ENCODE peak calls at places on chromosomes 2 and 18, in eight cellular contexts. One of them, this sample, is unnamed.

GRCh38 chr2:29480423-29480822 is 365.2 kb downstream of the CLIP4 start:
- DNase-seq in astrocyte of the spinal cord: no peak
- DNase-seq in AG09309: no peak
- DNase-seq in Panc1: no peak
- DNase-seq in psoas muscle: no peak
- DNase-seq in brain microvascular endothelial cell: no peak
- DNase-seq in HL-60: no peak
- DNase-seq in spleen: no peak
- DNase-seq in this sample: no peak

GRCh38 chr2:144430722-144431163 is 89.2 kb downstream of the ZEB2 start:
- DNase-seq in astrocyte of the spinal cord: peak
- DNase-seq in AG09309: no peak
- DNase-seq in Panc1: no peak
- DNase-seq in psoas muscle: no peak
- DNase-seq in brain microvascular endothelial cell: peak
- DNase-seq in HL-60: no peak
- DNase-seq in spleen: no peak
- DNase-seq in this sample: peak

GRCh38 chr2:190277234-190278112 is 42.2 kb downstream of the HIBCH start:
- DNase-seq in astrocyte of the spinal cord: peak
- DNase-seq in AG09309: peak
- DNase-seq in Panc1: no peak
- DNase-seq in psoas muscle: no peak
- DNase-seq in brain microvascular endothelial cell: peak
- DNase-seq in HL-60: no peak
- DNase-seq in spleen: no peak
- DNase-seq in this sample: peak

GRCh38 chr18:3631927-3632326 is 182.0 kb downstream of the TGIF1 start:
- DNase-seq in astrocyte of the spinal cord: no peak
- DNase-seq in AG09309: no peak
- DNase-seq in Panc1: no peak
- DNase-seq in psoas muscle: no peak
- DNase-seq in brain microvascular endothelial cell: no peak
- DNase-seq in HL-60: no peak
- DNase-seq in spleen: no peak
- DNase-seq in this sample: no peak

GRCh38 chr2:76447294-76447693 is 736.6 kb upstream of the GCFC2 start:
- DNase-seq in astrocyte of the spinal cord: no peak
- DNase-seq in AG09309: no peak
- DNase-seq in Panc1: no peak
- DNase-seq in psoas muscle: no peak
- DNase-seq in brain microvascular endothelial cell: no peak
- DNase-seq in HL-60: no peak
- DNase-seq in spleen: no peak
- DNase-seq in this sample: no peak

GRCh38 chr2:168583710-168584521 is 127.8 kb downstream of the CERS6 start:
- DNase-seq in astrocyte of the spinal cord: peak
- DNase-seq in AG09309: peak
- DNase-seq in Panc1: no peak
- DNase-seq in psoas muscle: no peak
- DNase-seq in brain microvascular endothelial cell: peak
- DNase-seq in HL-60: no peak
- DNase-seq in spleen: no peak
- DNase-seq in this sample: peak

GRCh38 chr2:15965564-15966019 is 25.2 kb downstream of the MYCN start:
- DNase-seq in astrocyte of the spinal cord: no peak
- DNase-seq in AG09309: no peak
- DNase-seq in Panc1: no peak
- DNase-seq in psoas muscle: no peak
- DNase-seq in brain microvascular endothelial cell: no peak
- DNase-seq in HL-60: no peak
- DNase-seq in spleen: no peak
- DNase-seq in this sample: no peak

GRCh38 chr2:61520261-61520660 is 17.9 kb downstream of the XPO1 start:
- DNase-seq in astrocyte of the spinal cord: no peak
- DNase-seq in AG09309: no peak
- DNase-seq in Panc1: no peak
- DNase-seq in psoas muscle: no peak
- DNase-seq in brain microvascular endothelial cell: no peak
- DNase-seq in HL-60: no peak
- DNase-seq in spleen: no peak
- DNase-seq in this sample: no peak

GRCh38 chr2:128137094-128137616 is 46.2 kb downstream of the UGGT1 start:
- DNase-seq in astrocyte of the spinal cord: no peak
- DNase-seq in AG09309: no peak
- DNase-seq in Panc1: no peak
- DNase-seq in psoas muscle: no peak
- DNase-seq in brain microvascular endothelial cell: no peak
- DNase-seq in HL-60: no peak
- DNase-seq in spleen: no peak
- DNase-seq in this sample: no peak

GRCh38 chr18:41703744-41704530 is 251.1 kb upstream of the PIK3C3 start:
- DNase-seq in astrocyte of the spinal cord: peak
- DNase-seq in AG09309: no peak
- DNase-seq in Panc1: no peak
- DNase-seq in psoas muscle: no peak
- DNase-seq in brain microvascular endothelial cell: peak
- DNase-seq in HL-60: no peak
- DNase-seq in spleen: no peak
- DNase-seq in this sample: peak

GRCh38 chr2:96631804-96632435 is 6.2 kb downstream of the KANSL3 start:
- DNase-seq in astrocyte of the spinal cord: peak
- DNase-seq in AG09309: no peak
- DNase-seq in Panc1: no peak
- DNase-seq in psoas muscle: no peak
- DNase-seq in brain microvascular endothelial cell: no peak
- DNase-seq in HL-60: no peak
- DNase-seq in spleen: no peak
- DNase-seq in this sample: peak

GRCh38 chr2:166088634-166089033 is 39.2 kb downstream of the SCN1A start:
- DNase-seq in astrocyte of the spinal cord: peak
- DNase-seq in AG09309: no peak
- DNase-seq in Panc1: no peak
- DNase-seq in psoas muscle: no peak
- DNase-seq in brain microvascular endothelial cell: peak
- DNase-seq in HL-60: no peak
- DNase-seq in spleen: no peak
- DNase-seq in this sample: peak

GRCh38 chr2:100126172-100126571 is 16.2 kb downstream of the AFF3 start:
- DNase-seq in astrocyte of the spinal cord: no peak
- DNase-seq in AG09309: no peak
- DNase-seq in Panc1: no peak
- DNase-seq in psoas muscle: no peak
- DNase-seq in brain microvascular endothelial cell: peak
- DNase-seq in HL-60: no peak
- DNase-seq in spleen: no peak
- DNase-seq in this sample: no peak

GRCh38 chr2:105539331-105539730 is 140.5 kb upstream of the FHL2 start:
- DNase-seq in astrocyte of the spinal cord: no peak
- DNase-seq in AG09309: no peak
- DNase-seq in Panc1: no peak
- DNase-seq in psoas muscle: no peak
- DNase-seq in brain microvascular endothelial cell: no peak
- DNase-seq in HL-60: no peak
- DNase-seq in spleen: no peak
- DNase-seq in this sample: no peak

GRCh38 chr18:28108801-28109200 is 68.1 kb downstream of the CDH2 start:
- DNase-seq in astrocyte of the spinal cord: peak
- DNase-seq in AG09309: no peak
- DNase-seq in Panc1: no peak
- DNase-seq in psoas muscle: no peak
- DNase-seq in brain microvascular endothelial cell: no peak
- DNase-seq in HL-60: no peak
- DNase-seq in spleen: no peak
- DNase-seq in this sample: peak

DNA sequence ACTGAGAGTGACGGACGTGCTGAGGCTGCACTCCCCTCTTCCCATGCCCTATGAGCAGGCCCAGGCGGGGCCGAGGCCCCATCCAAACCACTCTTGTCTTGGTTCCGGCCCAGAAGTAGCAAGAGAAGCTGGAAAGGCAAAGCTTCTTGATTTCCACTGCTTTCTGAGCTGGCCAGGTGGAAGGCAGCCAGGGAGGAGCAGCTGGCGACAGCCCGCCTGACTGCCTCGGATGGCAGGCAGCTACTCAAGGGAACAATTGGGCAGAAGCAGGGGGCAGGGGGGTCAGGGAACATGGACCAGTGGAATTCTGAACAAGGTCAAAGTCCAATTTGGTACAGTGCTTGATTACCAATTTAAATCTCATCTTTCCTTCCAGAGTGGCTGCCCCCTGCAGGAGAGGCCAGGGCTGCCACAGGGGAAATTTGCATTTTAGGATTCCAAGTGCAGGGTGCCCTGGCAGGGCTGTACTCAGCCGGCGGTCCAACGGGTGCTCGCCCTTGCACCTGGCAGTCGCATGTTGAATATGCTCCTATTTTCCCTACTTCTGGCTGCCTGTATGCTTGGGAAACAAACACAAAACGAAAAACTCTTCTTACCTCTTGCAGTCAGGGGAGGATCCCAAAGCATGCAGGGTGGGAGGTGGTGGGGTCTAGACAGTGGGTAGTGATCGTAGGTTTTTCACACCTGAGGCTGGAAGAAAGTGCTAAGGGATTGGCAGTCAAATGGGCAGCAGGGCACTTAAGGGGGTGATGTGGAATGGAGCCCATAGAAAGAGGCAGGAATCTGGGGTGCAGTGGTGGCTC is 67.3 kb downstream of the LIPG start:
- DNase-seq in astrocyte of the spinal cord: no peak
- DNase-seq in AG09309: no peak
- DNase-seq in Panc1: no peak
- DNase-seq in psoas muscle: peak
- DNase-seq in brain microvascular endothelial cell: no peak
- DNase-seq in HL-60: no peak
- DNase-seq in spleen: no peak
- DNase-seq in this sample: no peak
- TF ChIP-seq CTCF in astrocyte of the spinal cord: peak
- TF ChIP-seq CTCF in AG09309: peak
- TF ChIP-seq CTCF in Panc1: peak
- TF ChIP-seq CTCF in psoas muscle: no peak
- TF ChIP-seq CTCF in brain microvascular endothelial cell: peak
- TF ChIP-seq CTCF in HL-60: peak
- TF ChIP-seq CTCF in spleen: no peak
- TF ChIP-seq CTCF in this sample: peak

GRCh38 chr2:232666051-232666805 is 30.9 kb upstream of the GIGYF2 start:
- DNase-seq in astrocyte of the spinal cord: no peak
- DNase-seq in AG09309: no peak
- DNase-seq in Panc1: no peak
- DNase-seq in psoas muscle: no peak
- DNase-seq in brain microvascular endothelial cell: no peak
- DNase-seq in HL-60: no peak
- DNase-seq in spleen: no peak
- DNase-seq in this sample: no peak

GRCh38 chr2:232658217-232658785 is 24.9 kb downstream of the EFHD1 start:
- DNase-seq in astrocyte of the spinal cord: no peak
- DNase-seq in AG09309: no peak
- DNase-seq in Panc1: no peak
- DNase-seq in psoas muscle: no peak
- DNase-seq in brain microvascular endothelial cell: no peak
- DNase-seq in HL-60: peak
- DNase-seq in spleen: no peak
- DNase-seq in this sample: peak

GRCh38 chr2:232659359-232659758 is 26.0 kb downstream of the EFHD1 start:
- DNase-seq in astrocyte of the spinal cord: peak
- DNase-seq in AG09309: no peak
- DNase-seq in Panc1: no peak
- DNase-seq in psoas muscle: peak
- DNase-seq in brain microvascular endothelial cell: no peak
- DNase-seq in HL-60: no peak
- DNase-seq in spleen: no peak
- DNase-seq in this sample: no peak

GRCh38 chr2:232667989-232668583 is 29.0 kb upstream of the GIGYF2 start:
- DNase-seq in astrocyte of the spinal cord: peak
- DNase-seq in AG09309: no peak
- DNase-seq in Panc1: no peak
- DNase-seq in psoas muscle: no peak
- DNase-seq in brain microvascular endothelial cell: no peak
- DNase-seq in HL-60: no peak
- DNase-seq in spleen: no peak
- DNase-seq in this sample: no peak

GRCh38 chr2:232662486-232663260 is 29.3 kb downstream of the EFHD1 start:
- DNase-seq in astrocyte of the spinal cord: no peak
- DNase-seq in AG09309: no peak
- DNase-seq in Panc1: no peak
- DNase-seq in psoas muscle: peak
- DNase-seq in brain microvascular endothelial cell: no peak
- DNase-seq in HL-60: no peak
- DNase-seq in spleen: no peak
- DNase-seq in this sample: no peak
- H3K4me3 ChIP-seq in astrocyte of the spinal cord: no peak
- H3K4me3 ChIP-seq in AG09309: no peak
- H3K4me3 ChIP-seq in Panc1: no peak
- H3K4me3 ChIP-seq in psoas muscle: no peak
- H3K4me3 ChIP-seq in brain microvascular endothelial cell: no peak
- H3K4me3 ChIP-seq in HL-60: no peak
- H3K4me3 ChIP-seq in spleen: no peak
- H3K4me3 ChIP-seq in this sample: no peak

DNA sequence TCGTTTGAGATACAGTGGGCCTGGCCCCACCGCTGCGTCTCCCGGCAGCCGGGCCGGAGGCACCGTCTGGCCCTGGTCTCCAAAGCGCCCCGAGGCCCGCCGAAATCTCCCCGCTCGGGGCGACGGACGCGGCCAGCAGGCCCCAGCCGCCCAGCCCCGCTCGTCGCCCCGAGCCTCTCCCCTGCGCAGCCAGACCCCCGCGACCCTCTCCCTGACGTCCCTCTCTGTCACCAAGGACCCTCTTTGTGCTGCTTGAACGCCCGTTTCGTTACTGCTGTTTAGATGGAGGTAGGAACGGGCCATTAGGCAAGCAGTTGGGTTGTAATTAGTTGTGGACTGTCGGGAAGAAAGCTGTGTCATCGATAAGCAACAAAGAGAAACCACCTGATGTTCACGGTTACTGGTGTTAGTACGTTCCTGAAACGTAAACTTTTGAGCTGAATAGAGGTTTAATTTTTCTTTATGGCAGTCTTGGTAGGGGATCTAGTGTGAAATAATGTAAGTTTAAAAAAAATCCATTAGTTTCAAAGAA is 718 bp downstream of the UBXN4 start:
- DNase-seq in astrocyte of the spinal cord: peak
- DNase-seq in AG09309: peak
- DNase-seq in Panc1: no peak
- DNase-seq in psoas muscle: no peak
- DNase-seq in brain microvascular endothelial cell: peak
- DNase-seq in HL-60: peak
- DNase-seq in spleen: no peak
- DNase-seq in this sample: peak
- TF ChIP-seq CTCF in astrocyte of the spinal cord: no peak
- TF ChIP-seq CTCF in AG09309: no peak
- TF ChIP-seq CTCF in Panc1: no peak
- TF ChIP-seq CTCF in psoas muscle: no peak
- TF ChIP-seq CTCF in brain microvascular endothelial cell: no peak
- TF ChIP-seq CTCF in HL-60: no peak
- TF ChIP-seq CTCF in spleen: no peak
- TF ChIP-seq CTCF in this sample: no peak

GRCh38 chr2:70104231-70105111 is 17.2 kb downstream of the PCBP1 start:
- DNase-seq in astrocyte of the spinal cord: peak
- DNase-seq in AG09309: no peak
- DNase-seq in Panc1: no peak
- DNase-seq in psoas muscle: no peak
- DNase-seq in brain microvascular endothelial cell: peak
- DNase-seq in HL-60: peak
- DNase-seq in spleen: no peak
- DNase-seq in this sample: peak
- H3K4me3 ChIP-seq in astrocyte of the spinal cord: no peak
- H3K4me3 ChIP-seq in AG09309: no peak
- H3K4me3 ChIP-seq in Panc1: no peak
- H3K4me3 ChIP-seq in psoas muscle: peak
- H3K4me3 ChIP-seq in brain microvascular endothelial cell: no peak
- H3K4me3 ChIP-seq in HL-60: no peak
- H3K4me3 ChIP-seq in spleen: peak
- H3K4me3 ChIP-seq in this sample: no peak

This sample was measured in fibroblast of mammary gland.